ENCODE peak calls at places on chromosomes 7 and 10, in five cellular contexts. V is heart right ventricle, R is psoas muscle, Q is uterus, T is mucosa of descending colon. A is an unnamed sample.

GRCh38 chr10:92575961-92576360 is 2.1 kb upstream of the IDE start:
- DNase-seq in V (no peak), R (no peak), Q (no peak), T (no peak), A (no peak)

GRCh38 chr7:122082670-122083069 is 61.4 kb downstream of the AASS start:
- DNase-seq in V (no peak), R (no peak), Q (no peak), T (no peak), A (no peak)

GRCh38 chr7:19919156-19920085 is 146.0 kb upstream of the TMEM196 start:
- DNase-seq in V (no peak), R (no peak), Q (no peak), T (no peak), A (no peak)

GRCh38 chr7:158651968-158652555 is 52.5 kb downstream of the NCAPG2 start:
- DNase-seq in V (no peak), R (no peak), Q (no peak), T (no peak), A (no peak)

GRCh38 chr10:91607661-91608442 is 25.0 kb downstream of the PPP1R3C start:
- DNase-seq in V (no peak), R (no peak), Q (no peak), T (no peak), A (no peak)

GRCh38 chr10:20396168-20396567 is 500.9 kb downstream of the NEBL start:
- DNase-seq in V (no peak), R (no peak), Q (no peak), T (no peak), A (no peak)

GRCh38 chr10:19588608-19589007 is 227.6 kb upstream of the PLXDC2 start:
- DNase-seq in V (no peak), R (no peak), Q (no peak), T (no peak), A (no peak)

GRCh38 chr7:957418-958220 is 3.1 kb upstream of the ADAP1 start:
- DNase-seq in V (no peak), R (peak; percentile 40), Q (no peak), T (peak; percentile 66), A (no peak)

GRCh38 chr10:120492366-120492765 is 35.3 kb downstream of the PLPP4 start:
- DNase-seq in V (no peak), R (no peak), Q (no peak), T (no peak), A (no peak)

GRCh38 chr7:106820321-106821217 is 44.5 kb upstream of the PIK3CG start:
- DNase-seq in V (no peak), R (no peak), Q (no peak), T (no peak), A (no peak)

GRCh38 chr10:7260912-7261700 is 149.7 kb downstream of the SFMBT2 start:
- DNase-seq in V (no peak), R (no peak), Q (no peak), T (no peak), A (no peak)

GRCh38 chr10:86795353-86795752 is 38.9 kb downstream of the BMPR1A start:
- DNase-seq in V (no peak), R (no peak), Q (no peak), T (no peak), A (peak; percentile 34)

GRCh38 chr7:131080754-131081153 is 246.9 kb upstream of the MKLN1 start:
- DNase-seq in V (no peak), R (no peak), Q (no peak), T (no peak), A (no peak)

GRCh38 chr10:32077896-32078295 is 21.7 kb upstream of the KIF5B start:
- DNase-seq in V (peak; percentile 58), R (peak; percentile 56), Q (peak; percentile 41), T (no peak), A (peak; percentile 54)

GRCh38 chr7:87797395-87797794 is 78.8 kb downstream of the SLC25A40 start:
- DNase-seq in V (no peak), R (no peak), Q (no peak), T (no peak), A (no peak)

GRCh38 chr10:12397931-12398330 is 48.6 kb downstream of the CAMK1D start:
- DNase-seq in V (no peak), R (no peak), Q (no peak), T (no peak), A (no peak)

GRCh38 chr10:86343761-86344160 is 22.8 kb downstream of the GRID1 start:
- DNase-seq in V (no peak), R (no peak), Q (no peak), T (peak; percentile 29), A (no peak)

GRCh38 chr7:103297837-103298179 is 573 bp downstream of the PMPCB start:
- DNase-seq in V (no peak), R (no peak), Q (no peak), T (no peak), A (no peak)

GRCh38 chr7:137816696-137817320 is 30.0 kb downstream of the DGKI start:
- DNase-seq in V (no peak), R (no peak), Q (no peak), T (no peak), A (no peak)

GRCh38 chr7:73517241-73517995 is 4.7 kb downstream of the BAZ1B start:
- DNase-seq in V (no peak), R (no peak), Q (no peak), T (no peak), A (no peak)

GRCh38 chr7:73518470-73518869 is 3.6 kb downstream of the BAZ1B start:
- DNase-seq in V (no peak), R (no peak), Q (no peak), T (no peak), A (no peak)

GRCh38 chr7:73512018-73512780 is 9.9 kb downstream of the BAZ1B start:
- DNase-seq in V (no peak), R (no peak), Q (no peak), T (no peak), A (no peak)

GRCh38 chr7:73519867-73520672 is 2.0 kb downstream of the BAZ1B start:
- DNase-seq in V (no peak), R (no peak), Q (no peak), T (no peak), A (no peak)

GRCh38 chr7:73515184-73515583 is 6.9 kb downstream of the BAZ1B start:
- DNase-seq in V (no peak), R (no peak), Q (no peak), T (no peak), A (no peak)
- H3K36me3 ChIP-seq in V (peaks cover 57% of the 10 kb centered on the region), R (peaks cover 60% of the 10 kb centered on the region), Q (no peaks in the 10 kb centered on the region), T (peaks cover 2% of the 10 kb centered on the region), A (peaks cover 7% of the 10 kb centered on the region)

GRCh38 chr7:105388373-105389089 is at the start of gene SRPK2:
- DNase-seq in V (peak; percentile 74), R (peak; percentile 78), Q (peak; percentile 74), T (peak; percentile 91), A (no peak)

GRCh38 chr7:105391429-105391828 is 2.7 kb upstream of the SRPK2 start:
- DNase-seq in V (no peak), R (no peak), Q (no peak), T (no peak), A (no peak)

GRCh38 chr7:105389889-105390288 is 1.2 kb upstream of the SRPK2 start:
- DNase-seq in V (no peak), R (no peak), Q (no peak), T (no peak), A (no peak)

GRCh38 chr7:105389090-105389650 is 449 bp upstream of the SRPK2 start:
- DNase-seq in V (peak; percentile 46), R (peak; percentile 58), Q (peak; percentile 39), T (peak; percentile 69), A (no peak)

DNA sequence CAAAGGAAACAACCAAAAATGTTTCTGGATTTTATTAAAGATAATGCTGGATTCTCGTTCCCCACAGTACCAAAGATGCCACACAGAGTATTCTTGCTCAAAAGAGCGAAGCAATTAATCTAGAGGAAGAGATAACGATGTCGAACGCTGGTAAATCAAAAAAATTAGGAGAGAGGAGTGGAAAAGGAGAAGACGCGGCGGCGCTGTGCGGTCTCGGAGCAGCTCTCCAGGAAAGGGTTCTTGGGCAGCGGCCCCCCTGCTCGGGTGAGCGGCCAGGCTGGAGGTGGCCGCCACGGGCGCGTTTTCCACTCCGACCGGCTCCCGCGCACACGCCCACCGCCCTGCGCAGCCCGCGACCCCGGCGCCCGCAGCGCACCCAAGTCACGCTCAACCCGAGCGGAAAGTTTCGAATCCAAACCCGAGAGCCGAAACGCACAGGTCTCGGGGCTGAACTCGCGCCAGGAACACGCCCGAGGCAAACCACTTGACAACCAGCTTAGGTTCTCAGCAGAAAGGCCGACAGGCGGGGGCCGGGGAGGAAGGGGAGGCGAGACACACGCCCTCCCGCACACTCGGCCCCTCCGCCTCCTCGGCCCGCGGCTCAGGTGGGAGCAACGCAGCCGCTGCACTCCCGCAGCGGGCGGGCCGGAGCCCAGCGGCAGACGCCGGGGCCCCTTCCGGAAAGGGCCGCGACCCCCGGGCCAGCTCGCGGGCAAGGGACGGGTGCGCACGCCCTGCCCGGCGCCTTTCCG is 924 bp downstream of the SRPK2 start:
- DNase-seq in V (peak; percentile 53), R (peak; percentile 68), Q (peak; percentile 53), T (peak; percentile 76), A (no peak)
- TF ChIP-seq CTCF in V (no peak), R (no peak), Q (no peak), T (no peak), A (peak; percentile 9)

GRCh38 chr7:80900583-80901576 is 18.0 kb downstream of the SEMA3C start:
- DNase-seq in V (no peak), R (no peak), Q (no peak), T (no peak), A (no peak)

GRCh38 chr7:80902035-80902434 is 16.8 kb downstream of the SEMA3C start:
- DNase-seq in V (no peak), R (no peak), Q (no peak), T (no peak), A (no peak)

GRCh38 chr7:80902716-80903308 is 16.0 kb downstream of the SEMA3C start:
- DNase-seq in V (no peak), R (no peak), Q (no peak), T (no peak), A (no peak)

GRCh38 chr7:80895056-80895455 is 23.8 kb downstream of the SEMA3C start:
- DNase-seq in V (no peak), R (no peak), Q (no peak), T (no peak), A (no peak)

DNA sequence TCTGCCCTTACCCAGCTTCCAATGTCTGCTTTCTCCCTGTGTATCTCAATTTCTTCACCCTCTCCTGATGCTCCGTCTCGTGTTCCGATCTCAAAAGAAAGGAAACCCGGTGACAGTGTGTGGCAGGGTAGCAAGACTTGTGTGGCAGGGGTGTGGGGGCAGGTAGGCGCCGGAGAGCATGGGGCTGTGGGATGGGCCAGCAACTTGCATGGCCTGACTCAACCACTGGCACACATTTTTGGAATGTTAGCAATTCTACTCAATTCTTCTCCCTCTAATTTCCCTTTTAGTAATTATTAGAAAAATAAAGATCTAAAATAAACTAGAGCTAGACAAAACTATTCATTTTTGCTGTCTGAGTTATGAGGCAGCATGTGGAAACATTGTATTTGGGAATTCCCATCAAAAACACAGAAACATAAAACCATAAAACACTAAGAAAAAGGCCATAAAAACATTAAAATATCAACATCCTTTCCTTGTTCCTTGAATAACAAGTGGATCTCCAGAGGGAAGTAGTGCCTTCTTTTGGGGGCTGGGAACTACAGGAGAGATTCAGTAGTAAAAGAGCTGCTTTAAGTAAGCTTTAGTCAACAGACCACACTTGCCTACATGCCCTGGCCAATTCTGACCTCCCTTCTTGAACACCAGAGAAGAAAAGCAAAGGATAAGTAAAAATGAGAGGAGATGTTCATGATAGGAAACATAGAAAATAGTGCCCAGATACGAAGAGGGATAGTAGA is 21.8 kb downstream of the SEMA3C start:
- DNase-seq in V (no peak), R (no peak), Q (no peak), T (peak; percentile 59), A (no peak)
- H3K4me3 ChIP-seq in V (no peak overlapping the region), R (no peak overlapping the region), Q (no peak overlapping the region), T (no peak overlapping the region), A (no peak overlapping the region)

GRCh38 chr10:129742742-129743550 is 221.1 kb downstream of the EBF3 start:
- DNase-seq in V (no peak), R (no peak), Q (no peak), T (peak; percentile 21), A (no peak)
- H3K36me3 ChIP-seq in V (no peaks in the 10 kb centered on the region), R (no peaks in the 10 kb centered on the region), Q (no peaks in the 10 kb centered on the region), T (no peaks in the 10 kb centered on the region), A (no peaks in the 10 kb centered on the region)

GRCh38 chr10:84097787-84098353 is 41.4 kb upstream of the GHITM start:
- DNase-seq in V (no peak), R (no peak), Q (no peak), T (no peak), A (no peak)
- TF ChIP-seq CTCF in V (peak; percentile 34), R (peak; percentile 32), Q (peak; percentile 39), T (no peak), A (peak; percentile 64)

A was measured in BJ.